ENCODE peak calls at places on chromosomes 11 and 22, in seven cellular contexts. Z is sigmoid colon, T is pancreas, J is HFF-Myc, G is fibroblast of pulmonary artery, L is upper lobe of right lung, E is GM12865. W is an unnamed sample.
A peak's percentile ranks its signal among the peaks of the same experiment; 100 is the strongest.

GRCh38 chr22:39265143-39265542 is 20.4 kb upstream of the PDGFB start:
- DNase-seq in Z (no peak), L (no peak), J (no peak), E (no peak), G (no peak), T (no peak), W (no peak)

GRCh38 chr22:25100972-25101371 is 98.7 kb upstream of the CRYBB3 start:
- DNase-seq in Z (no peak), E (no peak), T (no peak), G (no peak), L (no peak), J (no peak), W (no peak)

GRCh38 chr11:44017443-44018126 is 30.2 kb upstream of the ACCSL start:
- DNase-seq in T (no peak), J (no peak), G (peak; percentile 19), E (no peak), Z (no peak), L (no peak), W (no peak)

GRCh38 chr11:95699631-95700470 is 89.7 kb downstream of the FAM76B start:
- DNase-seq in L (no peak), Z (no peak), T (no peak), E (no peak), J (no peak), G (peak; percentile 36), W (peak; percentile 36)

GRCh38 chr22:50625568-50626313 is 2.2 kb downstream of the ARSA start:
- DNase-seq in E (no peak), G (no peak), T (no peak), Z (peak; percentile 64), L (peak; percentile 65), J (no peak), W (no peak)

GRCh38 chr11:82906236-82906635 is 4.7 kb downstream of the DDIAS start:
- DNase-seq in Z (no peak), J (no peak), G (peak; percentile 54), L (no peak), T (no peak), E (no peak), W (peak; percentile 55)

GRCh38 chr11:7493670-7494069 is 8.4 kb downstream of the OLFML1 start:
- DNase-seq in J (no peak), E (no peak), T (no peak), Z (no peak), L (no peak), G (no peak), W (no peak)

GRCh38 chr22:27348634-27349033 is 452.9 kb downstream of the MN1 start:
- DNase-seq in L (no peak), Z (no peak), T (no peak), E (no peak), J (no peak), G (peak; percentile 53), W (no peak)

GRCh38 chr11:126842038-126842437 is 158.5 kb downstream of the KIRREL3 start:
- DNase-seq in G (no peak), E (no peak), T (no peak), Z (no peak), J (no peak), L (no peak), W (no peak)

GRCh38 chr11:10868375-10868774 is 10.5 kb upstream of the ZBED5 start:
- DNase-seq in T (no peak), J (no peak), G (no peak), L (no peak), E (no peak), Z (no peak), W (no peak)

GRCh38 chr11:114250993-114251796 is 45.0 kb upstream of the NNMT start:
- DNase-seq in G (no peak), L (no peak), E (no peak), J (no peak), Z (peak; percentile 81), T (no peak), W (no peak)

GRCh38 chr11:56841210-56841810 is 92.8 kb upstream of the OR9G4 start:
- DNase-seq in Z (no peak), E (peak; percentile 55), L (no peak), J (peak; percentile 12), T (no peak), G (peak; percentile 77), W (peak; percentile 52)

GRCh38 chr11:22472306-22472705 is 134.1 kb downstream of the SLC17A6 start:
- DNase-seq in T (no peak), L (no peak), E (no peak), Z (no peak), G (peak; percentile 29), J (no peak), W (no peak)

GRCh38 chr11:122656073-122656630 is 630 bp downstream of the UBASH3B start:
- DNase-seq in E (peak; percentile 35), L (peak; percentile 82), Z (peak; percentile 76), J (no peak), G (peak; percentile 56), T (peak; percentile 83), W (peak; percentile 75)

GRCh38 chr11:93288079-93288478 is 42.5 kb upstream of the DEUP1 start:
- DNase-seq in G (no peak), E (peak; percentile 79), J (no peak), L (no peak), T (no peak), Z (no peak), W (no peak)

GRCh38 chr11:93290061-93290460 is 40.5 kb upstream of the DEUP1 start:
- DNase-seq in G (no peak), J (peak; percentile 20), T (no peak), Z (no peak), L (no peak), E (no peak), W (no peak)

GRCh38 chr11:93288767-93289166 is 41.8 kb upstream of the DEUP1 start:
- DNase-seq in J (no peak), T (no peak), G (no peak), L (no peak), E (peak; percentile 36), Z (no peak), W (no peak)

GRCh38 chr11:93285430-93285829 is 45.1 kb upstream of the DEUP1 start:
- DNase-seq in G (no peak), L (no peak), T (no peak), J (no peak), Z (no peak), E (no peak), W (no peak)

DNA sequence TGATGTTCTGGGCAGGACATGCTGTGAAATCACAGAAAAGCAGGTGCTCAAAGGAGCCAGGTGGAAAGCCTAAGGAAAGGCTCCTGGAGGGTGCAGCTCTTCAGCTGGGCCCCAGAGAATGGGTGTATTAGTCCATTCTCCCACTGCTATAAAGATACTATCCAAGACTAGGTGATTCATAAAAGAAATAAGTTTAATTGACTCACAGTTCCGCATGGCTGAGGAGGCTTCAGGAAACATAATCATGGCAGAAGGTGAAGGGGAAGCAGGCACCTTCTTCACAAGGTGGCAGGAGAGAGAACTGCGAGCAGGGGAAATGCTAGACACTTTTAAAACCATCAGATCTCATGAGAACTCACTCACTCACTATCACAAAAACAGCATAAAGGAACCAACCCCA is 43.1 kb upstream of the DEUP1 start:
- DNase-seq in Z (no peak), T (no peak), E (no peak), J (no peak), L (no peak), G (no peak), W (no peak)
- TF ChIP-seq CTCF in Z (no peak), T (no peak), E (no peak), J (no peak), L (no peak), G (no peak), W (no peak)

GRCh38 chr11:94650756-94651155 is 83.6 kb downstream of the PIWIL4 start:
- DNase-seq in E (no peak), Z (peak; percentile 77), J (peak; percentile 78), L (peak; percentile 62), G (peak; percentile 73), T (no peak), W (peak; percentile 19)
- H3K4me3 ChIP-seq in E (no peak overlapping the region), Z (no peak overlapping the region), J (no peak overlapping the region), L (no peak overlapping the region), G (no peak overlapping the region), T (no peak overlapping the region), W (no peak overlapping the region)

GRCh38 chr11:2402890-2403645 is 2.5 kb downstream of the TSSC4 start:
- DNase-seq in T (no peak), Z (no peak), G (no peak), J (no peak), L (no peak), E (no peak), W (no peak)

GRCh38 chr11:2400069-2400760 is at the start of gene TSSC4:
- DNase-seq in Z (peak; percentile 100), L (peak; percentile 100), E (peak; percentile 100), G (peak; percentile 100), J (peak; percentile 99), T (peak; percentile 100), W (peak; percentile 100)

GRCh38 chr11:2402106-2402505 is 1.6 kb downstream of the TSSC4 start:
- DNase-seq in E (no peak), J (no peak), L (no peak), G (no peak), T (no peak), Z (no peak), W (no peak)

GRCh38 chr11:2400761-2401435 is 348 bp downstream of the TSSC4 start:
- DNase-seq in Z (no peak), G (peak; percentile 25), T (no peak), J (no peak), L (no peak), E (no peak), W (no peak)

DNA sequence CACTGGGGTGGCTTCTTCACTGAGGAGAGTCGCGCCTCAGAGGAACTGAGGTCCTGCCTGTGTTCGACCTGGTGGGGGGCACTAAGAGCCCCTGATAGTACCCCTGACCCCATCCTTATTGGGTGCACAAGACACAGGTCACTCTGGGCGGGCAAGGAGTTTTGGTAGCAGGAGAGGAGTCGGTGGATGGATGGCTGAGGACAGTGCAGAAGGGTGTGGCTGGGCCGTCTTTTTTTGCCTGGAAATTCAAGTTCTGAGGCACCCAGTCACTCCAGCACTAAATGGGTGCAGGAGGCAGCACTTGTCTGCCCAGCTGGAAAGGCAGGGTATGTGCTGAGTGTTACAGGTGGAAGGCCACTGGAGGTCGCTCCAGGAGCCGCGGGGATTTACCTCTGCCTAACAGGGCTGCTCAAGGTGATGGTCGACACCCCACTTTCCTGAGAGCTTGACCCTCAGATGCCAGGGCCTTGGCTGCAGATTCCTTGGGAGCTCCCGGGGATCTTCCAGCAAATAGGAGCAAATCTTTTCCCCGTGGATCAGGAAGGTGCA is 960 bp downstream of the TSSC4 start:
- DNase-seq in J (no peak), L (no peak), Z (no peak), T (no peak), G (no peak), E (no peak), W (no peak)
- TF ChIP-seq CTCF in J (no peak), L (no peak), Z (no peak), T (no peak), G (peak; percentile 3), E (peak; percentile 23), W (no peak)

GRCh38 chr11:103384652-103385051 is 275.4 kb downstream of the DYNC2H1 start:
- DNase-seq in G (peak; percentile 29), T (no peak), Z (no peak), J (no peak), L (no peak), E (no peak), W (peak; percentile 24)
- H3K4me3 ChIP-seq in G (peak overlapping the region; percentile 33), T (no peak overlapping the region), Z (no peak overlapping the region), J (no peak overlapping the region), L (no peak overlapping the region), E (no peak overlapping the region), W (no peak overlapping the region)